ENCODE peak calls at places on chromosomes 16 and 17, in eight cellular contexts. One of them, this sample, is unnamed. For H3K4me1, the result is how much of the 10 kb centered on the place peaks cover.

GRCh38 chr17:59634632-59635561 is 15.2 kb downstream of the CLTC start:
- DNase-seq in A549: no peak
- DNase-seq in esophagus muscularis mucosa: no peak
- DNase-seq in H1: no peak
- DNase-seq in transverse colon: no peak
- DNase-seq in sigmoid colon: no peak
- DNase-seq in stomach: no peak
- DNase-seq in SK-N-SH: no peak
- DNase-seq in this sample: no peak

GRCh38 chr16:4520913-4521312 is 17.7 kb downstream of the CDIP1 start:
- DNase-seq in SK-N-SH: no peak
- DNase-seq in A549: no peak
- DNase-seq in sigmoid colon: no peak
- DNase-seq in esophagus muscularis mucosa: no peak
- DNase-seq in H1: no peak
- DNase-seq in transverse colon: no peak
- DNase-seq in stomach: no peak
- DNase-seq in this sample: no peak

GRCh38 chr16:3986235-3986544 is 105.7 kb upstream of the CREBBP start:
- DNase-seq in SK-N-SH: no peak
- DNase-seq in stomach: no peak
- DNase-seq in transverse colon: no peak
- DNase-seq in H1: no peak
- DNase-seq in sigmoid colon: no peak
- DNase-seq in esophagus muscularis mucosa: no peak
- DNase-seq in A549: no peak
- DNase-seq in this sample: no peak

GRCh38 chr17:40024901-40025300 is 9.7 kb downstream of the CSF3 start:
- DNase-seq in stomach: no peak
- DNase-seq in esophagus muscularis mucosa: no peak
- DNase-seq in transverse colon: no peak
- DNase-seq in sigmoid colon: no peak
- DNase-seq in A549: no peak
- DNase-seq in H1: no peak
- DNase-seq in SK-N-SH: no peak
- DNase-seq in this sample: no peak

GRCh38 chr17:53150101-53150698 is 672.5 kb upstream of the KIF2B start:
- DNase-seq in sigmoid colon: no peak
- DNase-seq in esophagus muscularis mucosa: no peak
- DNase-seq in transverse colon: no peak
- DNase-seq in SK-N-SH: peak
- DNase-seq in stomach: no peak
- DNase-seq in A549: no peak
- DNase-seq in H1: no peak
- DNase-seq in this sample: no peak

GRCh38 chr16:19700319-19700781 is 17.7 kb downstream of the KNOP1 start:
- DNase-seq in H1: no peak
- DNase-seq in SK-N-SH: no peak
- DNase-seq in A549: peak
- DNase-seq in sigmoid colon: no peak
- DNase-seq in stomach: no peak
- DNase-seq in esophagus muscularis mucosa: no peak
- DNase-seq in transverse colon: peak
- DNase-seq in this sample: no peak

GRCh38 chr17:2547176-2547575 is 35.5 kb upstream of the METTL16 start:
- DNase-seq in A549: peak
- DNase-seq in stomach: no peak
- DNase-seq in transverse colon: no peak
- DNase-seq in H1: no peak
- DNase-seq in esophagus muscularis mucosa: no peak
- DNase-seq in SK-N-SH: peak
- DNase-seq in sigmoid colon: no peak
- DNase-seq in this sample: no peak

GRCh38 chr17:21397341-21398050 is 21.3 kb downstream of the KCNJ12 start:
- DNase-seq in SK-N-SH: no peak
- DNase-seq in sigmoid colon: peak
- DNase-seq in A549: no peak
- DNase-seq in H1: no peak
- DNase-seq in transverse colon: no peak
- DNase-seq in esophagus muscularis mucosa: no peak
- DNase-seq in stomach: no peak
- DNase-seq in this sample: no peak

GRCh38 chr16:1538804-1539520 is 5.5 kb downstream of the TMEM204 start:
- DNase-seq in H1: no peak
- DNase-seq in esophagus muscularis mucosa: no peak
- DNase-seq in transverse colon: no peak
- DNase-seq in SK-N-SH: peak
- DNase-seq in sigmoid colon: no peak
- DNase-seq in stomach: no peak
- DNase-seq in A549: no peak
- DNase-seq in this sample: peak

GRCh38 chr16:20868890-20869289 is 31.3 kb downstream of the DCUN1D3 start:
- DNase-seq in sigmoid colon: peak
- DNase-seq in esophagus muscularis mucosa: no peak
- DNase-seq in H1: no peak
- DNase-seq in transverse colon: peak
- DNase-seq in stomach: peak
- DNase-seq in SK-N-SH: peak
- DNase-seq in A549: no peak
- DNase-seq in this sample: peak

GRCh38 chr17:77962349-77962748 is 3.8 kb downstream of the TNRC6C start:
- DNase-seq in stomach: no peak
- DNase-seq in SK-N-SH: no peak
- DNase-seq in transverse colon: no peak
- DNase-seq in H1: no peak
- DNase-seq in esophagus muscularis mucosa: peak
- DNase-seq in sigmoid colon: no peak
- DNase-seq in A549: no peak
- DNase-seq in this sample: no peak

GRCh38 chr17:60904582-60904981 is 226.9 kb downstream of the BCAS3 start:
- DNase-seq in sigmoid colon: no peak
- DNase-seq in SK-N-SH: no peak
- DNase-seq in A549: no peak
- DNase-seq in stomach: no peak
- DNase-seq in esophagus muscularis mucosa: no peak
- DNase-seq in transverse colon: no peak
- DNase-seq in H1: no peak
- DNase-seq in this sample: no peak

GRCh38 chr16:14315683-14316320 is 244.7 kb downstream of the MRTFB start:
- DNase-seq in esophagus muscularis mucosa: no peak
- DNase-seq in A549: no peak
- DNase-seq in SK-N-SH: no peak
- DNase-seq in transverse colon: no peak
- DNase-seq in sigmoid colon: no peak
- DNase-seq in H1: no peak
- DNase-seq in stomach: no peak
- DNase-seq in this sample: no peak

GRCh38 chr17:16215965-16216316 is 607 bp upstream of the NCOR1 start:
- DNase-seq in SK-N-SH: no peak
- DNase-seq in transverse colon: peak
- DNase-seq in esophagus muscularis mucosa: no peak
- DNase-seq in sigmoid colon: no peak
- DNase-seq in H1: no peak
- DNase-seq in A549: no peak
- DNase-seq in stomach: no peak
- DNase-seq in this sample: peak

GRCh38 chr17:66533572-66533971 is 231.2 kb downstream of the PRKCA start:
- DNase-seq in sigmoid colon: peak
- DNase-seq in transverse colon: no peak
- DNase-seq in SK-N-SH: peak
- DNase-seq in A549: no peak
- DNase-seq in H1: no peak
- DNase-seq in esophagus muscularis mucosa: no peak
- DNase-seq in stomach: no peak
- DNase-seq in this sample: no peak

GRCh38 chr16:69741519-69741918 is 13.2 kb downstream of the NOB1 start:
- DNase-seq in stomach: no peak
- DNase-seq in sigmoid colon: no peak
- DNase-seq in H1: no peak
- DNase-seq in A549: no peak
- DNase-seq in esophagus muscularis mucosa: no peak
- DNase-seq in SK-N-SH: no peak
- DNase-seq in transverse colon: no peak
- DNase-seq in this sample: no peak

GRCh38 chr17:38322156-38322779 is 21.5 kb downstream of the GPR179 start:
- DNase-seq in transverse colon: peak
- DNase-seq in H1: no peak
- DNase-seq in SK-N-SH: peak
- DNase-seq in A549: peak
- DNase-seq in stomach: peak
- DNase-seq in sigmoid colon: peak
- DNase-seq in esophagus muscularis mucosa: no peak
- DNase-seq in this sample: peak

GRCh38 chr17:38315497-38315896 is 18.5 kb downstream of the MRPL45 start:
- DNase-seq in H1: no peak
- DNase-seq in transverse colon: no peak
- DNase-seq in A549: no peak
- DNase-seq in SK-N-SH: no peak
- DNase-seq in sigmoid colon: no peak
- DNase-seq in esophagus muscularis mucosa: no peak
- DNase-seq in stomach: no peak
- DNase-seq in this sample: no peak

GRCh38 chr17:38320482-38320881 is 23.3 kb downstream of the GPR179 start:
- DNase-seq in H1: no peak
- DNase-seq in transverse colon: no peak
- DNase-seq in esophagus muscularis mucosa: no peak
- DNase-seq in stomach: no peak
- DNase-seq in A549: no peak
- DNase-seq in sigmoid colon: no peak
- DNase-seq in SK-N-SH: no peak
- DNase-seq in this sample: no peak

GRCh38 chr17:38322897-38323296 is 20.9 kb downstream of the GPR179 start:
- DNase-seq in stomach: no peak
- DNase-seq in H1: no peak
- DNase-seq in A549: no peak
- DNase-seq in SK-N-SH: no peak
- DNase-seq in sigmoid colon: no peak
- DNase-seq in esophagus muscularis mucosa: no peak
- DNase-seq in transverse colon: no peak
- DNase-seq in this sample: no peak

GRCh38 chr17:38317081-38317480 is 20.1 kb downstream of the MRPL45 start:
- DNase-seq in SK-N-SH: no peak
- DNase-seq in transverse colon: no peak
- DNase-seq in A549: no peak
- DNase-seq in sigmoid colon: no peak
- DNase-seq in stomach: no peak
- DNase-seq in H1: no peak
- DNase-seq in esophagus muscularis mucosa: no peak
- DNase-seq in this sample: no peak
- TF ChIP-seq EP300 in SK-N-SH: no peak
- TF ChIP-seq EP300 in transverse colon: no peak
- TF ChIP-seq EP300 in A549: no peak
- TF ChIP-seq EP300 in sigmoid colon: no peak
- TF ChIP-seq EP300 in stomach: no peak
- TF ChIP-seq EP300 in H1: no peak
- TF ChIP-seq EP300 in esophagus muscularis mucosa: no peak
- TF ChIP-seq EP300 in this sample: no peak

DNA sequence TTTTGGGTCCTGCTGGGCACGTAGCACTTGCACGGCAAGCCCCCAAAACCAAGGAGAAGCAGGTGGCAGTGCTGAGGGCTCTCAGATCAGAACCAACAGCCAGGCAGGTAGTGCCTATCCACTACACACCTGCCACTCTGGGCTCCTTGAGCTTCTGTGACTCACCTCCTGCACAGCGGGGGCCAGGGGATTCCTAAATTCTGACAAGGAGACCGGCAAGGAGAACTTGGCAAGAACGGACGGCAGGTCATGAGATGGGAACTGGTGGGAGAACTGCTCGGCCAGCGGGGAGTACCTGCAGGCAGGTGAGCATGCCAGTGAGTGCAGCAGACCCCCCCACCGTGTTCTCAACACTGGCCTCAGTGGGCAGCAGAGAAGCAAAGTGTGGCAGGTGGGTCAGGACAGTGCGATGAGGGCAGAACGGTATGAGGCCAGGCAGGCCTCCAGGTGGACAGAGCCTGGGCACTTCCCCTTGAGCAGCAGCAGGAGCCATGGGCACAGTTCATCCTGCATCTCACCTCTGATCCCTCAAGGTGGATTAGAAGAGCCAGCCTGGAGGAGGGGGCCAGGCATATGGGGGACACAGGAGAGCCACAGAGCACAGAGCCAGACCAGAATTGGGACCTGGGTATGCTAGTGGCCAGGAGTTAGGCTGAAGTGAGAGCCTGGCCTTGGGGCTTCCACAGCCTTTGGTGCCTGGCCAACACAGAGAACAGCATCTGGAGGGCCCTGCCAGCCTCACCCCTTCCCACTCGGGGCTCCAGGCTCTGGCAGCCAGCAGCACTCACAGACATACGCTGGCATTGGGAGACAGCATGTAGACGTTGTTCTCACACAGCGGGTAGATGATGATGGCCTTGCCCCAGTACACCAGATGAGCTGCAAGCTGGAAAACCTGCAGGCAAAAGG is 14.7 kb downstream of the MPG start:
- DNase-seq in A549: no peak
- DNase-seq in H1: no peak
- DNase-seq in transverse colon: no peak
- DNase-seq in esophagus muscularis mucosa: no peak
- DNase-seq in SK-N-SH: no peak
- DNase-seq in sigmoid colon: no peak
- DNase-seq in stomach: no peak
- DNase-seq in this sample: peak
- H3K27ac ChIP-seq in A549: no peak
- H3K27ac ChIP-seq in H1: no peak
- H3K27ac ChIP-seq in transverse colon: no peak
- H3K27ac ChIP-seq in esophagus muscularis mucosa: no peak
- H3K27ac ChIP-seq in SK-N-SH: no peak
- H3K27ac ChIP-seq in sigmoid colon: peak
- H3K27ac ChIP-seq in stomach: no peak
- H3K27ac ChIP-seq in this sample: no peak

DNA sequence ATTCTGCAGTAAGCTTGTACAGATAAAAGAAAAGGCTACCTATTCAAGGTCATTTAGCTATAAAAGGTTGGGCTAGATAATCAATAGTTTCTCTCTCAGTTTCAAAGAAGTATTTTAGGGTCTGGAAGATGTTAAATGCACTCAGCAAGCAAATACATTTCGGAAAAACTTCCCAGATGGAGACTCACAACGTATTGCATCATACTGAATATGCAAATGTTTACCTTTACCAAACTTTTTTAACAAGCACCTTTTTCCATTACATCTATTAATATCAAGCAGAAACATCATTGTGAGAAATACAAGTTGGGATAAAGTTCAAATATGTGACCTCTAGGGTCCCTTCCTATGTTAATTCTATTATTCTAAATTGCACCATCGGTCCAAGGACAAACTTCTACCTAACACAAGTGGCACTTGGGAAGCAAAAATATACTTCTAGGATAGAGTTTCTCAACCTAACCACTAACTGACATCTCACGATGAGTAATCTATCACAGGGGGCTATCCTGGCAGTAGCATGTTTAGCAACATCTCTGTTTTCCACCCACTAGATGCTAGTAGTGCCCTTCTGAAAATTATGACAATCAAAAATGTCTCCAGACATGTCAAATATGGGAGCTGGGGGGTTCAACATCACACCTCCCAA is 14.6 kb downstream of the KANSL1 start:
- DNase-seq in SK-N-SH: no peak
- DNase-seq in stomach: no peak
- DNase-seq in sigmoid colon: no peak
- DNase-seq in esophagus muscularis mucosa: no peak
- DNase-seq in transverse colon: no peak
- DNase-seq in A549: no peak
- DNase-seq in H1: no peak
- DNase-seq in this sample: no peak
- H3K4me1 ChIP-seq in SK-N-SH: under half
- H3K4me1 ChIP-seq in stomach: half or more
- H3K4me1 ChIP-seq in sigmoid colon: half or more
- H3K4me1 ChIP-seq in esophagus muscularis mucosa: half or more
- H3K4me1 ChIP-seq in transverse colon: under half
- H3K4me1 ChIP-seq in A549: half or more
- H3K4me1 ChIP-seq in H1: under half
- H3K4me1 ChIP-seq in this sample: half or more

GRCh38 chr16:86038923-86039310 is 140.0 kb downstream of the IRF8 start:
- DNase-seq in sigmoid colon: peak
- DNase-seq in SK-N-SH: no peak
- DNase-seq in esophagus muscularis mucosa: no peak
- DNase-seq in transverse colon: peak
- DNase-seq in stomach: no peak
- DNase-seq in H1: no peak
- DNase-seq in A549: no peak
- DNase-seq in this sample: no peak
- TF ChIP-seq EP300 in sigmoid colon: no peak
- TF ChIP-seq EP300 in SK-N-SH: no peak
- TF ChIP-seq EP300 in esophagus muscularis mucosa: no peak
- TF ChIP-seq EP300 in transverse colon: no peak
- TF ChIP-seq EP300 in stomach: no peak
- TF ChIP-seq EP300 in H1: no peak
- TF ChIP-seq EP300 in A549: no peak
- TF ChIP-seq EP300 in this sample: no peak